ENCODE peak calls at places on chromosomes 13 and 19, in four cellular contexts. One of them, this sample, is unnamed.

GRCh38 chr19:52679598-52679997 is 41.4 kb upstream of the ZNF83 start:
- DNase-seq in HepG2: no peak
- DNase-seq in H1: no peak
- DNase-seq in GM12878: no peak
- DNase-seq in this sample: no peak

GRCh38 chr19:3310711-3311110 is 55.7 kb upstream of the NFIC start:
- DNase-seq in GM12878: no peak
- DNase-seq in HepG2: no peak
- DNase-seq in H1: no peak
- DNase-seq in this sample: no peak

GRCh38 chr13:46586766-46587509 is 34.0 kb downstream of the LRCH1 start:
- DNase-seq in HepG2: no peak
- DNase-seq in GM12878: no peak
- DNase-seq in H1: no peak
- DNase-seq in this sample: no peak

GRCh38 chr19:18745931-18746330 is 45.2 kb downstream of the COMP start:
- DNase-seq in HepG2: no peak
- DNase-seq in GM12878: no peak
- DNase-seq in H1: no peak
- DNase-seq in this sample: no peak

GRCh38 chr19:2261438-2262172 is 5.4 kb upstream of the JSRP1 start:
- DNase-seq in H1: peak
- DNase-seq in GM12878: no peak
- DNase-seq in HepG2: no peak
- DNase-seq in this sample: peak

GRCh38 chr13:92175330-92175729 is 776.9 kb downstream of the GPC5 start:
- DNase-seq in HepG2: peak
- DNase-seq in H1: no peak
- DNase-seq in GM12878: no peak
- DNase-seq in this sample: peak

GRCh38 chr13:31749929-31750328 is 10.6 kb downstream of the RXFP2 start:
- DNase-seq in H1: no peak
- DNase-seq in HepG2: no peak
- DNase-seq in GM12878: no peak
- DNase-seq in this sample: no peak

GRCh38 chr19:29622191-29623070 is 16.3 kb downstream of the POP4 start:
- DNase-seq in HepG2: no peak
- DNase-seq in GM12878: no peak
- DNase-seq in H1: no peak
- DNase-seq in this sample: no peak

GRCh38 chr13:36310417-36311108 is 12.9 kb upstream of the CCDC169 start:
- DNase-seq in H1: no peak
- DNase-seq in GM12878: no peak
- DNase-seq in HepG2: no peak
- DNase-seq in this sample: no peak

GRCh38 chr19:41226874-41227390 is 7.9 kb downstream of the AXL start:
- DNase-seq in GM12878: no peak
- DNase-seq in HepG2: no peak
- DNase-seq in H1: no peak
- DNase-seq in this sample: no peak

GRCh38 chr13:75927183-75927582 is 291.1 kb downstream of the LMO7 start:
- DNase-seq in GM12878: no peak
- DNase-seq in HepG2: no peak
- DNase-seq in H1: no peak
- DNase-seq in this sample: no peak

GRCh38 chr13:113648218-113648615 is 9.8 kb downstream of the ATP4B start:
- DNase-seq in H1: no peak
- DNase-seq in GM12878: no peak
- DNase-seq in HepG2: no peak
- DNase-seq in this sample: no peak

GRCh38 chr19:10001899-10002298 is 8.4 kb downstream of the COL5A3 start:
- DNase-seq in H1: peak
- DNase-seq in HepG2: peak
- DNase-seq in GM12878: no peak
- DNase-seq in this sample: no peak

GRCh38 chr13:20101467-20102316 is 59.2 kb downstream of the GJA3 start:
- DNase-seq in HepG2: no peak
- DNase-seq in GM12878: no peak
- DNase-seq in H1: no peak
- DNase-seq in this sample: no peak

GRCh38 chr19:18160792-18161690 is 8.1 kb downstream of the PIK3R2 start:
- DNase-seq in GM12878: no peak
- DNase-seq in HepG2: peak
- DNase-seq in H1: peak
- DNase-seq in this sample: no peak

GRCh38 chr19:20664917-20665781 is 3.8 kb upstream of the ZNF626 start:
- DNase-seq in H1: no peak
- DNase-seq in GM12878: no peak
- DNase-seq in HepG2: peak
- DNase-seq in this sample: peak

GRCh38 chr13:53520132-53520531 is 491.5 kb downstream of the OLFM4 start:
- DNase-seq in GM12878: no peak
- DNase-seq in H1: no peak
- DNase-seq in HepG2: no peak
- DNase-seq in this sample: no peak

GRCh38 chr13:94268661-94269060 is 210.8 kb downstream of the DCT start:
- DNase-seq in GM12878: no peak
- DNase-seq in HepG2: no peak
- DNase-seq in H1: no peak
- DNase-seq in this sample: no peak

GRCh38 chr19:29831041-29831548 is 19.3 kb downstream of the CCNE1 start:
- DNase-seq in H1: no peak
- DNase-seq in GM12878: no peak
- DNase-seq in HepG2: no peak
- DNase-seq in this sample: no peak

GRCh38 chr19:40443930-40444180 is 280 bp downstream of the SERTAD3 start:
- DNase-seq in GM12878: no peak
- DNase-seq in HepG2: no peak
- DNase-seq in H1: no peak
- DNase-seq in this sample: no peak

GRCh38 chr13:105262579-105262978 is 1272.9 kb downstream of the EFNB2 start:
- DNase-seq in H1: no peak
- DNase-seq in HepG2: no peak
- DNase-seq in GM12878: no peak
- DNase-seq in this sample: no peak

GRCh38 chr19:55702131-55702627 is 27.2 kb downstream of the EPN1 start:
- DNase-seq in H1: no peak
- DNase-seq in GM12878: no peak
- DNase-seq in HepG2: no peak
- DNase-seq in this sample: peak

GRCh38 chr13:103634066-103634465 is 567.8 kb upstream of the SLC10A2 start:
- DNase-seq in HepG2: no peak
- DNase-seq in GM12878: no peak
- DNase-seq in H1: no peak
- DNase-seq in this sample: no peak

DNA sequence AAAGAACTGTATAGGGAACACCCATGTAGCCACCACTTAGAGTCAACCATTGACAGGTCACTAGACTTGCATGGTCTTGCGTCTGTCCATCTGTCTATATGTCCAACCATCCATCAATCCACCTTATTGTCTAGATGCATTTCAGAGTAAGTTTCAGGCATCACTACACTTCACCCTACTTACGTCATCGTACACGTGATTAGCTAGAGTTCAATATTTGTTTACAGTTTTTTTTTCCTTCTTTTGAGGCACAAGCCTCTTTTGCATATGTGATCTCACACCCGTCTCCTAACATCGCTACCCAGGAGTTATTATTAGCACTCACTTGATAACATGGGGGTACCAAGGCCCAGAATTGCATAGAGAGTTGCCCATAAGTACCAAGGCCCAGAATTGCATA is 6.9 kb downstream of the CACNG7 start:
- DNase-seq in HepG2: no peak
- DNase-seq in H1: no peak
- DNase-seq in GM12878: no peak
- DNase-seq in this sample: no peak
- TF ChIP-seq SUZ12 in HepG2: no peak
- TF ChIP-seq SUZ12 in H1: no peak
- TF ChIP-seq SUZ12 in GM12878: no peak
- TF ChIP-seq SUZ12 in this sample: no peak

DNA sequence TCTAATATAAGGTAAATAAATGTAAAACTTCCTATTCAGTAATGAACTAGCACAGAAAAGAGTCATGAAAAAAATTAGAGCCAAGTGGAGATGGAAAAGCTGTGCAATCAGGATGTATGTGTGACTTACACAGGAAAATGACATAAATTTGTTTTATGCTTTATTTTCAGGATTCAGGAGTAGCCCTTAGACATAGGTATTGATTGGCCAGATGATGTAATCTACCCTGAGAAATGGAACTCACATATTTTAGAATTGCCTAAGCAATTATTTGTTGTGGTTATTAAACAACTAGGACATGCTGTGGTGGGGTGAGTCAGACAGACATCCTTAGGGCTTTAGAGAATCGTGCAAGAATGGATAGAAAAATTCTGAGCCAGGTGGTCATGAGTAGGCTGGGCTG is 110.7 kb downstream of the PCDH9 start:
- DNase-seq in H1: no peak
- DNase-seq in GM12878: no peak
- DNase-seq in HepG2: no peak
- DNase-seq in this sample: no peak
- TF ChIP-seq ZNF274 in H1: no peak
- TF ChIP-seq ZNF274 in GM12878: no peak
- TF ChIP-seq ZNF274 in HepG2: no peak
- TF ChIP-seq ZNF274 in this sample: no peak

DNA sequence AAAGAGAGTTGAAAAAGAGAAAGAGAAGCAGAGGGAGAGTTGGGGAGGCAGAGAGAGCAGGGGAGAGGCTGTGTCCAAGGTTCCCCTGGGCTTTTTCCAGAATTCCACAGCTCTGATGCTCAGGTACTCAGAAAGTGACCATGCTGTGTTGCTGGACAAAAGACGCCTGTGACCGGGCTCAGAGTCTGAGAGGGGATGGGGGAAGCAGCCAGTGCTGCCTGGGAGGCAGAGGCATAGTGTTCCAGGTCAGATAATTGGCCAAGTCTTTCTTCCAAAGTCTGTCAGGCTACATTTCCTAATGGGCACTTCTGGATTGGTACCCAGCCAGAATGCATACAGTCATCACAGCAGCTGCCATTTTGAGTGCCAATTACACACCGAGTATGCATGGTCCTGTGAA is 86.1 kb downstream of the PTPRS start:
- DNase-seq in H1: no peak
- DNase-seq in HepG2: no peak
- DNase-seq in GM12878: no peak
- DNase-seq in this sample: no peak
- TF ChIP-seq SUZ12 in H1: no peak
- TF ChIP-seq SUZ12 in HepG2: no peak
- TF ChIP-seq SUZ12 in GM12878: no peak
- TF ChIP-seq SUZ12 in this sample: no peak

GRCh38 chr13:34627499-34627898 is 314.6 kb upstream of the NBEA start:
- DNase-seq in H1: no peak
- DNase-seq in GM12878: no peak
- DNase-seq in HepG2: no peak
- DNase-seq in this sample: no peak
- TF ChIP-seq ZNF274 in H1: no peak
- TF ChIP-seq ZNF274 in GM12878: no peak
- TF ChIP-seq ZNF274 in HepG2: no peak
- TF ChIP-seq ZNF274 in this sample: no peak

DNA sequence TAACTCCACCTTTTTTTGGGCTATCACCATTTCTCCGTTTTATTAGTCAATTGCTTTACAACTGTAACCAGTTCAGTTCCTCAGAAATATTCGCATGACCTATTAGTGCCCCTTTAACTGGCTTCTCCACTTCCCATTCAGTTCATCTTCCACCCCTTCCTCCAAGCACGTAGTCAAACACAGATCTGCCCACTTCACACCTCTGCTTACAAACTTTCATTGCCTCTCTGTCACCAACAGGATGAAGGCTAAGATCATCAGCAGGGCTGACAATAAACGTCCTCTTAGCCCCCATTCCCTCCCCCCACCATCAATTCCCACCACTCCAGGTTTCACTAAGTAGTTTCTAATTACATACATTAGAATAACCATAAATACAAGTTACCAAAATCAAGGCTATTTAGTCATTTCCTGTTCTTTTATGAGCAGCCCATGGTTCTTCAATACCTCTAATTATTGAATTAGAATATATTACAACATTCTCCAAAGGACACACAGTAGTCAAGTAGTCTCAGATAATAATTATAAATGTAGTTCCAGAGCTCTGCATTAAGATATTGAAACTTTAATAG is 95.7 kb downstream of the SPRY2 start:
- DNase-seq in GM12878: no peak
- DNase-seq in H1: no peak
- DNase-seq in HepG2: no peak
- DNase-seq in this sample: no peak
- TF ChIP-seq SUZ12 in GM12878: no peak
- TF ChIP-seq SUZ12 in H1: no peak
- TF ChIP-seq SUZ12 in HepG2: no peak
- TF ChIP-seq SUZ12 in this sample: no peak

GRCh38 chr19:49337267-49338022 is 2.2 kb downstream of the CD37 start:
- DNase-seq in H1: no peak
- DNase-seq in GM12878: no peak
- DNase-seq in HepG2: no peak
- DNase-seq in this sample: no peak

GRCh38 chr19:49333426-49334288 is 1.5 kb upstream of the CD37 start:
- DNase-seq in HepG2: no peak
- DNase-seq in H1: no peak
- DNase-seq in GM12878: peak
- DNase-seq in this sample: no peak

GRCh38 chr19:49335784-49336481 is 727 bp downstream of the CD37 start:
- DNase-seq in H1: no peak
- DNase-seq in GM12878: no peak
- DNase-seq in HepG2: no peak
- DNase-seq in this sample: no peak

GRCh38 chr19:49336482-49337266 is 1.5 kb downstream of the CD37 start:
- DNase-seq in GM12878: no peak
- DNase-seq in HepG2: no peak
- DNase-seq in H1: no peak
- DNase-seq in this sample: no peak

GRCh38 chr19:49335071-49335783 is at the start of gene CD37:
- DNase-seq in GM12878: no peak
- DNase-seq in HepG2: no peak
- DNase-seq in H1: no peak
- DNase-seq in this sample: no peak
- TF ChIP-seq ZNF274 in GM12878: no peak
- TF ChIP-seq ZNF274 in HepG2: no peak
- TF ChIP-seq ZNF274 in H1: no peak
- TF ChIP-seq ZNF274 in this sample: no peak

DNA sequence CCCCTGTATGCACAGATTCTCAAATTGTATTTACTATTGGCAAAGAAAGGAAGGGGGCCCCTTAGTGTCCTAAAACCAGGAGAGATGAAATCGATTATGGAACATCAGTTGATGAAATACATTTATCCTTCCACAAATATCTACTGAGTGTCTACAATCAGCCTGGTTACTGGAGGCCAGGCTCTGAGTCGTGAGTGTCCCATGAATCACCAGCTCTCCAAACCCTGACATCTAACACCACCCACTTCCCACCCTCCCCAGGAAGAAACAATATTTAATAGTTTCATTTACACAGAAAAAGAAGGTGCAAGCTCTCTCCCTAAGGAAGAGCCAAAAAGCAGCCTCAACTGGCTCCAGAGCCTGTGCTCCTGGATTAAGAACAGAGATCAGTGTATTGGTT is 25.2 kb downstream of the KCTD15 start:
- DNase-seq in H1: peak
- DNase-seq in HepG2: no peak
- DNase-seq in GM12878: no peak
- DNase-seq in this sample: no peak
- TF ChIP-seq SUZ12 in H1: no peak
- TF ChIP-seq SUZ12 in HepG2: no peak
- TF ChIP-seq SUZ12 in GM12878: no peak
- TF ChIP-seq SUZ12 in this sample: no peak